ENCODE peak calls at places on chromosomes 6 and 20, in five cellular contexts. One of them, this sample, is unnamed.

GRCh38 chr6:122494665-122495272 is 23.2 kb upstream of the SERINC1 start:
- DNase-seq in GM12865: no peak
- DNase-seq in spleen: no peak
- DNase-seq in Peyer's patch: no peak
- DNase-seq in psoas muscle: no peak
- DNase-seq in this sample: no peak

GRCh38 chr6:66558189-66558588 is 851.2 kb upstream of the EYS start:
- DNase-seq in GM12865: peak
- DNase-seq in spleen: no peak
- DNase-seq in Peyer's patch: no peak
- DNase-seq in psoas muscle: no peak
- DNase-seq in this sample: no peak

GRCh38 chr6:113696960-113697359 is 160.2 kb upstream of the MARCKS start:
- DNase-seq in GM12865: no peak
- DNase-seq in spleen: no peak
- DNase-seq in Peyer's patch: no peak
- DNase-seq in psoas muscle: no peak
- DNase-seq in this sample: no peak

GRCh38 chr6:125174626-125175025 is 21.1 kb downstream of the TPD52L1 start:
- DNase-seq in GM12865: no peak
- DNase-seq in spleen: no peak
- DNase-seq in Peyer's patch: no peak
- DNase-seq in psoas muscle: no peak
- DNase-seq in this sample: no peak

GRCh38 chr20:39935921-39936320 is 753.1 kb downstream of the MAFB start:
- DNase-seq in GM12865: no peak
- DNase-seq in spleen: no peak
- DNase-seq in Peyer's patch: no peak
- DNase-seq in psoas muscle: no peak
- DNase-seq in this sample: no peak

GRCh38 chr6:44216677-44217331 is at the start of gene MYMX:
- DNase-seq in GM12865: no peak
- DNase-seq in spleen: no peak
- DNase-seq in Peyer's patch: no peak
- DNase-seq in psoas muscle: no peak
- DNase-seq in this sample: no peak

GRCh38 chr20:38843346-38843745 is 37.8 kb downstream of the PPP1R16B start:
- DNase-seq in GM12865: peak
- DNase-seq in spleen: no peak
- DNase-seq in Peyer's patch: no peak
- DNase-seq in psoas muscle: no peak
- DNase-seq in this sample: no peak

GRCh38 chr20:60528141-60528540 is 569.9 kb downstream of the CDH26 start:
- DNase-seq in GM12865: no peak
- DNase-seq in spleen: no peak
- DNase-seq in Peyer's patch: no peak
- DNase-seq in psoas muscle: no peak
- DNase-seq in this sample: no peak

GRCh38 chr20:57902478-57902877 is 192.7 kb upstream of the PMEPA1 start:
- DNase-seq in GM12865: peak
- DNase-seq in spleen: no peak
- DNase-seq in Peyer's patch: no peak
- DNase-seq in psoas muscle: no peak
- DNase-seq in this sample: no peak

GRCh38 chr6:50098306-50098705 is 48.6 kb upstream of the DEFB112 start:
- DNase-seq in GM12865: no peak
- DNase-seq in spleen: no peak
- DNase-seq in Peyer's patch: no peak
- DNase-seq in psoas muscle: no peak
- DNase-seq in this sample: no peak

GRCh38 chr6:167956983-167957492 is 40.4 kb upstream of the KIF25 start:
- DNase-seq in GM12865: no peak
- DNase-seq in spleen: no peak
- DNase-seq in Peyer's patch: peak
- DNase-seq in psoas muscle: no peak
- DNase-seq in this sample: no peak

GRCh38 chr6:91480397-91480796 is 893.5 kb upstream of the MAP3K7 start:
- DNase-seq in GM12865: no peak
- DNase-seq in spleen: no peak
- DNase-seq in Peyer's patch: no peak
- DNase-seq in psoas muscle: no peak
- DNase-seq in this sample: no peak

GRCh38 chr20:47361268-47361665 is 4.8 kb upstream of the ZMYND8 start:
- DNase-seq in GM12865: no peak
- DNase-seq in spleen: peak
- DNase-seq in Peyer's patch: no peak
- DNase-seq in psoas muscle: no peak
- DNase-seq in this sample: no peak
- H3K4me3 ChIP-seq in GM12865: no peak
- H3K4me3 ChIP-seq in spleen: no peak
- H3K4me3 ChIP-seq in Peyer's patch: no peak
- H3K4me3 ChIP-seq in psoas muscle: peak
- H3K4me3 ChIP-seq in this sample: no peak

GRCh38 chr6:70901324-70901723 is 55.5 kb downstream of the B3GAT2 start:
- DNase-seq in GM12865: no peak
- DNase-seq in spleen: no peak
- DNase-seq in Peyer's patch: no peak
- DNase-seq in psoas muscle: no peak
- DNase-seq in this sample: no peak
- TF ChIP-seq CTCF in GM12865: peak
- TF ChIP-seq CTCF in spleen: no peak
- TF ChIP-seq CTCF in Peyer's patch: no peak
- TF ChIP-seq CTCF in psoas muscle: no peak
- TF ChIP-seq CTCF in this sample: peak

GRCh38 chr6:143692696-143693095 is 14.9 kb downstream of the PHACTR2 start:
- DNase-seq in GM12865: no peak
- DNase-seq in spleen: no peak
- DNase-seq in Peyer's patch: no peak
- DNase-seq in psoas muscle: no peak
- DNase-seq in this sample: no peak
- H3K4me3 ChIP-seq in GM12865: no peak
- H3K4me3 ChIP-seq in spleen: no peak
- H3K4me3 ChIP-seq in Peyer's patch: no peak
- H3K4me3 ChIP-seq in psoas muscle: no peak
- H3K4me3 ChIP-seq in this sample: no peak

GRCh38 chr6:108622601-108623335 is 62.1 kb downstream of the FOXO3 start:
- DNase-seq in GM12865: no peak
- DNase-seq in spleen: no peak
- DNase-seq in Peyer's patch: peak
- DNase-seq in psoas muscle: peak
- DNase-seq in this sample: no peak
- TF ChIP-seq CTCF in GM12865: no peak
- TF ChIP-seq CTCF in spleen: no peak
- TF ChIP-seq CTCF in Peyer's patch: no peak
- TF ChIP-seq CTCF in psoas muscle: no peak
- TF ChIP-seq CTCF in this sample: no peak

GRCh38 chr6:150666071-150666470 is 66.4 kb downstream of the PLEKHG1 start:
- DNase-seq in GM12865: no peak
- DNase-seq in spleen: no peak
- DNase-seq in Peyer's patch: peak
- DNase-seq in psoas muscle: no peak
- DNase-seq in this sample: no peak

GRCh38 chr6:150661608-150662007 is 61.9 kb downstream of the PLEKHG1 start:
- DNase-seq in GM12865: no peak
- DNase-seq in spleen: no peak
- DNase-seq in Peyer's patch: no peak
- DNase-seq in psoas muscle: no peak
- DNase-seq in this sample: no peak

GRCh38 chr6:150659046-150659763 is 59.5 kb downstream of the PLEKHG1 start:
- DNase-seq in GM12865: no peak
- DNase-seq in spleen: no peak
- DNase-seq in Peyer's patch: no peak
- DNase-seq in psoas muscle: no peak
- DNase-seq in this sample: no peak

GRCh38 chr6:150664091-150664490 is 64.4 kb downstream of the PLEKHG1 start:
- DNase-seq in GM12865: no peak
- DNase-seq in spleen: no peak
- DNase-seq in Peyer's patch: no peak
- DNase-seq in psoas muscle: no peak
- DNase-seq in this sample: no peak

GRCh38 chr6:150662814-150663213 is 63.1 kb downstream of the PLEKHG1 start:
- DNase-seq in GM12865: no peak
- DNase-seq in spleen: no peak
- DNase-seq in Peyer's patch: no peak
- DNase-seq in psoas muscle: no peak
- DNase-seq in this sample: no peak
- H3K4me3 ChIP-seq in GM12865: no peak
- H3K4me3 ChIP-seq in spleen: no peak
- H3K4me3 ChIP-seq in Peyer's patch: no peak
- H3K4me3 ChIP-seq in psoas muscle: no peak
- H3K4me3 ChIP-seq in this sample: no peak

GRCh38 chr6:11752350-11752749 is 26.3 kb downstream of the ADTRP start:
- DNase-seq in GM12865: no peak
- DNase-seq in spleen: no peak
- DNase-seq in Peyer's patch: no peak
- DNase-seq in psoas muscle: no peak
- DNase-seq in this sample: no peak

GRCh38 chr6:11753798-11754197 is 24.8 kb downstream of the ADTRP start:
- DNase-seq in GM12865: no peak
- DNase-seq in spleen: no peak
- DNase-seq in Peyer's patch: no peak
- DNase-seq in psoas muscle: no peak
- DNase-seq in this sample: no peak

GRCh38 chr6:11747021-11747420 is 31.6 kb downstream of the ADTRP start:
- DNase-seq in GM12865: no peak
- DNase-seq in spleen: no peak
- DNase-seq in Peyer's patch: no peak
- DNase-seq in psoas muscle: no peak
- DNase-seq in this sample: no peak

GRCh38 chr6:11748591-11748990 is 30.0 kb downstream of the ADTRP start:
- DNase-seq in GM12865: no peak
- DNase-seq in spleen: no peak
- DNase-seq in Peyer's patch: no peak
- DNase-seq in psoas muscle: no peak
- DNase-seq in this sample: no peak

DNA sequence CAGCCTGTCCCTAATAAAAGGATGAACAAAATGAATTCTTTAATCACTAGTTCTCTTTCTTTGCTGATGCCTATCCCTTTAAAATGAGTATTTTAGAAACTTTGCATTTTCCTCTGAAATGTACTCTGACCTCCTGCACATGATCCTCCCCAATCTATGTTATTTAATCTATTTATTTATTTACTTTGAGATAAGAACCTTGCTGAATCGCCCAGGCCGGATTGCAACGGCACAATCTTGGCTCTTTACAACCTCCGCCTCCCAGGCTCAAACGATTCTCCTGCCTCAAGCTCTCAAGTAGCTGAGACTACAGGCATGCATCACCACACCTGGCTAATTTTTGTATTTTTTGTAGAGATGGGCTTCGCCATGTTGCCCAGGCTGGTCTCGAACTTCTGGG is 27.9 kb downstream of the ADTRP start:
- DNase-seq in GM12865: no peak
- DNase-seq in spleen: no peak
- DNase-seq in Peyer's patch: peak
- DNase-seq in psoas muscle: no peak
- DNase-seq in this sample: no peak
- TF ChIP-seq CTCF in GM12865: no peak
- TF ChIP-seq CTCF in spleen: no peak
- TF ChIP-seq CTCF in Peyer's patch: no peak
- TF ChIP-seq CTCF in psoas muscle: no peak
- TF ChIP-seq CTCF in this sample: no peak

GRCh38 chr6:1406306-1407058 is 17.1 kb downstream of the FOXF2 start:
- DNase-seq in GM12865: no peak
- DNase-seq in spleen: no peak
- DNase-seq in Peyer's patch: peak
- DNase-seq in psoas muscle: no peak
- DNase-seq in this sample: no peak

GRCh38 chr6:1412908-1413307 is 23.5 kb downstream of the FOXF2 start:
- DNase-seq in GM12865: no peak
- DNase-seq in spleen: no peak
- DNase-seq in Peyer's patch: peak
- DNase-seq in psoas muscle: no peak
- DNase-seq in this sample: no peak

GRCh38 chr6:1405221-1405620 is 15.8 kb downstream of the FOXF2 start:
- DNase-seq in GM12865: no peak
- DNase-seq in spleen: no peak
- DNase-seq in Peyer's patch: peak
- DNase-seq in psoas muscle: no peak
- DNase-seq in this sample: no peak

GRCh38 chr6:1407499-1407990 is 18.2 kb downstream of the FOXF2 start:
- DNase-seq in GM12865: no peak
- DNase-seq in spleen: no peak
- DNase-seq in Peyer's patch: peak
- DNase-seq in psoas muscle: no peak
- DNase-seq in this sample: no peak

GRCh38 chr6:1409774-1410465 is 20.5 kb downstream of the FOXF2 start:
- DNase-seq in GM12865: no peak
- DNase-seq in spleen: no peak
- DNase-seq in Peyer's patch: peak
- DNase-seq in psoas muscle: no peak
- DNase-seq in this sample: no peak
- H3K4me3 ChIP-seq in GM12865: no peak
- H3K4me3 ChIP-seq in spleen: no peak
- H3K4me3 ChIP-seq in Peyer's patch: no peak
- H3K4me3 ChIP-seq in psoas muscle: no peak
- H3K4me3 ChIP-seq in this sample: no peak

DNA sequence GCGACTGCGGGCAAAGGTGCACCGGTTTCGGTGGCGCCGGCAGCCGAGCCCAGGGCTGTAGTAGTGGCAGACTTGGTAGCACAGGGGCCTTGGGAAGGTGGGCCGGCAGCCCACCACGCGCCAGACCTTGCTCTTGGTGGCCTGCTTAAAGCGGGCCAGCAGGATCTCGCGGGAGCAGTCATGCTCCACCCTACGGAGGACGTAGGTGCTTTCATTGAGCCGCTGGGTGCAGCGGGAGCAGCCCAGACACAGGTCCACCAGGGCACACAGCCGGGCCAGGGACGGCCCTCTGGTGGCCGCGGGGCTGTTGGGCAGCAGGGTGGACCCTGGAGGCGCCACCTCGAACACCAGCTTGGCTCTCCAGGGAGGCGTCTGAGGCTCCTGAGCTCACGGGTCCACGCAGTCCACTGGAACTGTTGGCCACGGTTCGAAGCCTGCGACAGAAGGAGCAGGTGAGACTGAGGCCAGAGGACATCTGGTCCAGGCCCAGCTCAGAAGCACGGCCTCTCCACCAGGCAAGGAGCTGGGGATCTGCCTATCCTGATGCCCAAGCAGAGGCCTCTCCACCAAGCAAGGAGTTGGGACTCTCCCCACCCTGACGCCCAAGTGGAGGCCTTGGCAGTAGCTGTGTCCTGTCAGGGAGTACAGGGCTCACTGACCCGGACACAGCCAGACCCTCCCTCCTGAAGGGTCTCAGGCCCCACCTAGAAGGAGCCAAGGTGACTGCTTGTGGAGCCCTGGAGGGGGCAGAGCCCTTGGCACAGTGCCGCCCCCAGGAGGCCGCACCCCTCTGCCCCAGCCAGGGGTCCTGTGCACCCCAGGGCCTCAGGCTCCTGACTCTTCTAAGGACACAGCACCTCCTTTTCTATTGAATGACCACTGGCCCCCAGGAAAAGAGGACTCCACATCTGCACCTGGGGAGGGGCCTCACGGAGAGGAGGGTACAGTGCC is 976 bp downstream of the HELZ2 start:
- DNase-seq in GM12865: no peak
- DNase-seq in spleen: peak
- DNase-seq in Peyer's patch: no peak
- DNase-seq in psoas muscle: no peak
- DNase-seq in this sample: no peak
- TF ChIP-seq CTCF in GM12865: peak
- TF ChIP-seq CTCF in spleen: no peak
- TF ChIP-seq CTCF in Peyer's patch: no peak
- TF ChIP-seq CTCF in psoas muscle: no peak
- TF ChIP-seq CTCF in this sample: peak

GRCh38 chr6:158834675-158835385 is 15.7 kb upstream of the EZR start:
- DNase-seq in GM12865: no peak
- DNase-seq in spleen: peak
- DNase-seq in Peyer's patch: no peak
- DNase-seq in psoas muscle: no peak
- DNase-seq in this sample: no peak
- H3K4me3 ChIP-seq in GM12865: no peak
- H3K4me3 ChIP-seq in spleen: no peak
- H3K4me3 ChIP-seq in Peyer's patch: no peak
- H3K4me3 ChIP-seq in psoas muscle: no peak
- H3K4me3 ChIP-seq in this sample: no peak

This sample was measured in epithelial cell of proximal tubule.